ENCODE peak calls at places on chromosomes 1 and 21, in ten cellular contexts. One of them, this sample, is unnamed.
A peak's percentile ranks its signal among the peaks of the same experiment; 100 is the strongest.

GRCh38 chr1:156797212-156797871 is 19.3 kb downstream of the SH2D2A start:
- DNase-seq in GM12865: peak; percentile 69
- DNase-seq in A549: peak; percentile 68
- DNase-seq in pancreas: no peak
- DNase-seq in adrenal gland: peak; percentile 51
- DNase-seq in mammary epithelial cell: peak; percentile 47
- DNase-seq in choroid plexus epithelial cell: peak; percentile 77
- DNase-seq in psoas muscle: no peak
- DNase-seq in epithelial cell of esophagus: peak; percentile 72
- DNase-seq in OCI-LY7: peak; percentile 61
- DNase-seq in this sample: peak; percentile 66

GRCh38 chr1:51518033-51518729 is 885 bp downstream of the EPS15 start:
- DNase-seq in GM12865: peak; percentile 85
- DNase-seq in A549: peak; percentile 40
- DNase-seq in pancreas: peak; percentile 61
- DNase-seq in adrenal gland: peak; percentile 51
- DNase-seq in mammary epithelial cell: peak; percentile 48
- DNase-seq in choroid plexus epithelial cell: peak; percentile 41
- DNase-seq in psoas muscle: peak; percentile 26
- DNase-seq in epithelial cell of esophagus: peak; percentile 49
- DNase-seq in OCI-LY7: peak; percentile 75
- DNase-seq in this sample: peak; percentile 37

GRCh38 chr1:227556288-227556687 is 7.1 kb upstream of the ZNF678 start:
- DNase-seq in GM12865: no peak
- DNase-seq in A549: no peak
- DNase-seq in pancreas: no peak
- DNase-seq in adrenal gland: no peak
- DNase-seq in mammary epithelial cell: no peak
- DNase-seq in choroid plexus epithelial cell: no peak
- DNase-seq in psoas muscle: no peak
- DNase-seq in epithelial cell of esophagus: no peak
- DNase-seq in OCI-LY7: no peak
- DNase-seq in this sample: no peak

GRCh38 chr1:61506231-61506630 is 218.7 kb downstream of the TM2D1 start:
- DNase-seq in GM12865: no peak
- DNase-seq in A549: no peak
- DNase-seq in pancreas: no peak
- DNase-seq in adrenal gland: no peak
- DNase-seq in mammary epithelial cell: no peak
- DNase-seq in choroid plexus epithelial cell: peak; percentile 21
- DNase-seq in psoas muscle: no peak
- DNase-seq in epithelial cell of esophagus: peak; percentile 51
- DNase-seq in OCI-LY7: no peak
- DNase-seq in this sample: no peak

GRCh38 chr1:96472471-96472870 is 249.1 kb upstream of the PTBP2 start:
- DNase-seq in GM12865: no peak
- DNase-seq in A549: no peak
- DNase-seq in pancreas: no peak
- DNase-seq in adrenal gland: no peak
- DNase-seq in mammary epithelial cell: peak; percentile 71
- DNase-seq in choroid plexus epithelial cell: peak; percentile 62
- DNase-seq in psoas muscle: no peak
- DNase-seq in epithelial cell of esophagus: peak; percentile 30
- DNase-seq in OCI-LY7: no peak
- DNase-seq in this sample: no peak

GRCh38 chr1:14598007-14598497 is 433 bp upstream of the KAZN start:
- DNase-seq in GM12865: no peak
- DNase-seq in A549: no peak
- DNase-seq in pancreas: peak; percentile 49
- DNase-seq in adrenal gland: no peak
- DNase-seq in mammary epithelial cell: no peak
- DNase-seq in choroid plexus epithelial cell: no peak
- DNase-seq in psoas muscle: no peak
- DNase-seq in epithelial cell of esophagus: no peak
- DNase-seq in OCI-LY7: no peak
- DNase-seq in this sample: no peak

GRCh38 chr1:166511754-166512153 is 327.5 kb upstream of the POGK start:
- DNase-seq in GM12865: no peak
- DNase-seq in A549: no peak
- DNase-seq in pancreas: no peak
- DNase-seq in adrenal gland: peak; percentile 24
- DNase-seq in mammary epithelial cell: peak; percentile 65
- DNase-seq in choroid plexus epithelial cell: no peak
- DNase-seq in psoas muscle: no peak
- DNase-seq in epithelial cell of esophagus: peak; percentile 69
- DNase-seq in OCI-LY7: no peak
- DNase-seq in this sample: no peak

GRCh38 chr1:42385283-42385682 is 4.7 kb downstream of the RIMKLA start:
- DNase-seq in GM12865: no peak
- DNase-seq in A549: peak; percentile 36
- DNase-seq in pancreas: no peak
- DNase-seq in adrenal gland: no peak
- DNase-seq in mammary epithelial cell: no peak
- DNase-seq in choroid plexus epithelial cell: peak; percentile 48
- DNase-seq in psoas muscle: no peak
- DNase-seq in epithelial cell of esophagus: no peak
- DNase-seq in OCI-LY7: no peak
- DNase-seq in this sample: no peak

GRCh38 chr21:41712201-41712600 is 54.7 kb downstream of the RIPK4 start:
- DNase-seq in GM12865: no peak
- DNase-seq in A549: no peak
- DNase-seq in pancreas: peak; percentile 60
- DNase-seq in adrenal gland: no peak
- DNase-seq in mammary epithelial cell: no peak
- DNase-seq in choroid plexus epithelial cell: no peak
- DNase-seq in psoas muscle: no peak
- DNase-seq in epithelial cell of esophagus: no peak
- DNase-seq in OCI-LY7: no peak
- DNase-seq in this sample: no peak

GRCh38 chr1:79885101-79885500 is 878.6 kb upstream of the ADGRL4 start:
- DNase-seq in GM12865: no peak
- DNase-seq in A549: no peak
- DNase-seq in pancreas: no peak
- DNase-seq in adrenal gland: no peak
- DNase-seq in mammary epithelial cell: peak; percentile 23
- DNase-seq in choroid plexus epithelial cell: no peak
- DNase-seq in psoas muscle: no peak
- DNase-seq in epithelial cell of esophagus: peak; percentile 50
- DNase-seq in OCI-LY7: no peak
- DNase-seq in this sample: no peak

GRCh38 chr1:150152182-150152536 is 2.4 kb downstream of the PLEKHO1 start:
- DNase-seq in GM12865: no peak
- DNase-seq in A549: no peak
- DNase-seq in pancreas: no peak
- DNase-seq in adrenal gland: no peak
- DNase-seq in mammary epithelial cell: no peak
- DNase-seq in choroid plexus epithelial cell: no peak
- DNase-seq in psoas muscle: no peak
- DNase-seq in epithelial cell of esophagus: no peak
- DNase-seq in OCI-LY7: no peak
- DNase-seq in this sample: no peak

GRCh38 chr1:155127105-155127671 is 488 bp upstream of the EFNA1 start:
- DNase-seq in GM12865: no peak
- DNase-seq in A549: peak; percentile 92
- DNase-seq in pancreas: peak; percentile 85
- DNase-seq in adrenal gland: peak; percentile 55
- DNase-seq in mammary epithelial cell: peak; percentile 92
- DNase-seq in choroid plexus epithelial cell: peak; percentile 67
- DNase-seq in psoas muscle: peak; percentile 42
- DNase-seq in epithelial cell of esophagus: peak; percentile 96
- DNase-seq in OCI-LY7: no peak
- DNase-seq in this sample: peak; percentile 61

GRCh38 chr1:10001016-10001665 is 4.1 kb downstream of the RBP7 start:
- DNase-seq in GM12865: no peak
- DNase-seq in A549: no peak
- DNase-seq in pancreas: no peak
- DNase-seq in adrenal gland: no peak
- DNase-seq in mammary epithelial cell: no peak
- DNase-seq in choroid plexus epithelial cell: no peak
- DNase-seq in psoas muscle: no peak
- DNase-seq in epithelial cell of esophagus: no peak
- DNase-seq in OCI-LY7: no peak
- DNase-seq in this sample: no peak

GRCh38 chr1:51313961-51314777 is 16.2 kb downstream of the TTC39A start:
- DNase-seq in GM12865: no peak
- DNase-seq in A549: peak; percentile 53
- DNase-seq in pancreas: no peak
- DNase-seq in adrenal gland: peak; percentile 88
- DNase-seq in mammary epithelial cell: peak; percentile 78
- DNase-seq in choroid plexus epithelial cell: peak; percentile 71
- DNase-seq in psoas muscle: no peak
- DNase-seq in epithelial cell of esophagus: peak; percentile 93
- DNase-seq in OCI-LY7: no peak
- DNase-seq in this sample: no peak

GRCh38 chr1:113931456-113931855 is 2.3 kb downstream of the HIPK1 start:
- DNase-seq in GM12865: no peak
- DNase-seq in A549: no peak
- DNase-seq in pancreas: no peak
- DNase-seq in adrenal gland: no peak
- DNase-seq in mammary epithelial cell: no peak
- DNase-seq in choroid plexus epithelial cell: peak; percentile 84
- DNase-seq in psoas muscle: no peak
- DNase-seq in epithelial cell of esophagus: peak; percentile 47
- DNase-seq in OCI-LY7: no peak
- DNase-seq in this sample: no peak

GRCh38 chr1:196738730-196739129 is 35.9 kb upstream of the CFHR3 start:
- DNase-seq in GM12865: no peak
- DNase-seq in A549: no peak
- DNase-seq in pancreas: no peak
- DNase-seq in adrenal gland: no peak
- DNase-seq in mammary epithelial cell: no peak
- DNase-seq in choroid plexus epithelial cell: no peak
- DNase-seq in psoas muscle: no peak
- DNase-seq in epithelial cell of esophagus: no peak
- DNase-seq in OCI-LY7: no peak
- DNase-seq in this sample: no peak

GRCh38 chr1:21297975-21298374 is 7.7 kb upstream of the ECE1 start:
- DNase-seq in GM12865: no peak
- DNase-seq in A549: no peak
- DNase-seq in pancreas: peak; percentile 23
- DNase-seq in adrenal gland: peak; percentile 70
- DNase-seq in mammary epithelial cell: no peak
- DNase-seq in choroid plexus epithelial cell: peak; percentile 64
- DNase-seq in psoas muscle: peak; percentile 71
- DNase-seq in epithelial cell of esophagus: peak; percentile 23
- DNase-seq in OCI-LY7: no peak
- DNase-seq in this sample: no peak

GRCh38 chr1:87816646-87817045 is 488.0 kb downstream of the LMO4 start:
- DNase-seq in GM12865: no peak
- DNase-seq in A549: no peak
- DNase-seq in pancreas: no peak
- DNase-seq in adrenal gland: no peak
- DNase-seq in mammary epithelial cell: no peak
- DNase-seq in choroid plexus epithelial cell: no peak
- DNase-seq in psoas muscle: no peak
- DNase-seq in epithelial cell of esophagus: no peak
- DNase-seq in OCI-LY7: no peak
- DNase-seq in this sample: no peak

GRCh38 chr1:24426738-24427468 is 11.3 kb downstream of the NIPAL3 start:
- DNase-seq in GM12865: no peak
- DNase-seq in A549: no peak
- DNase-seq in pancreas: no peak
- DNase-seq in adrenal gland: no peak
- DNase-seq in mammary epithelial cell: no peak
- DNase-seq in choroid plexus epithelial cell: no peak
- DNase-seq in psoas muscle: no peak
- DNase-seq in epithelial cell of esophagus: no peak
- DNase-seq in OCI-LY7: no peak
- DNase-seq in this sample: no peak

DNA sequence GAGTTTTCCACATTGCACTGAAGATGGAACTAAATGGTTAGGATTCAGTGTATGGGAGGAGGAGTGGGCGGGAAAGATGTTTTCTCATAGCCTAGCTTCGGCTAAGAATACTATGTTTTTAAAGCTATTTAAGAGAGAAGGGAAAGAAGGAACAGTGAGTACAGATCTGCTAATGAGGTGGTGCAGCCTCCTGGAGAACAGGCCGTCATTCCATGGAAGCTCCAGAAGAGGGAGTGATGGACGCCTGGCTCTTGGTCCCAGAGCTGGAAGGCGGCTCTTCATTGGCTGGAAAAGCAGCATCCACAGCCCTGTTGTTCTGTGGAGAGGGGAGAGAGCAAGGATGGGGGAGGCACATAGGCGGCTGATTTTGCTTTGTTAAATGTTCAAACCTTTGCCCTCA is 6.9 kb downstream of the CAMK1G start:
- DNase-seq in GM12865: no peak
- DNase-seq in A549: peak; percentile 43
- DNase-seq in pancreas: no peak
- DNase-seq in adrenal gland: peak; percentile 27
- DNase-seq in mammary epithelial cell: no peak
- DNase-seq in choroid plexus epithelial cell: peak; percentile 62
- DNase-seq in psoas muscle: no peak
- DNase-seq in epithelial cell of esophagus: peak; percentile 39
- DNase-seq in OCI-LY7: no peak
- DNase-seq in this sample: no peak
- TF ChIP-seq CTCF in GM12865: no peak
- TF ChIP-seq CTCF in A549: no peak
- TF ChIP-seq CTCF in pancreas: peak; percentile 10
- TF ChIP-seq CTCF in adrenal gland: no peak
- TF ChIP-seq CTCF in mammary epithelial cell: peak; percentile 56
- TF ChIP-seq CTCF in choroid plexus epithelial cell: peak; percentile 74
- TF ChIP-seq CTCF in psoas muscle: no peak
- TF ChIP-seq CTCF in epithelial cell of esophagus: peak; percentile 47
- TF ChIP-seq CTCF in OCI-LY7: no peak
- TF ChIP-seq CTCF in this sample: no peak

GRCh38 chr21:31872452-31873274 is at the start of gene HUNK:
- DNase-seq in GM12865: peak; percentile 3
- DNase-seq in A549: peak; percentile 28
- DNase-seq in pancreas: peak; percentile 88
- DNase-seq in adrenal gland: no peak
- DNase-seq in mammary epithelial cell: peak; percentile 34
- DNase-seq in choroid plexus epithelial cell: peak; percentile 28
- DNase-seq in psoas muscle: peak; percentile 34
- DNase-seq in epithelial cell of esophagus: peak; percentile 22
- DNase-seq in OCI-LY7: peak; percentile 29
- DNase-seq in this sample: no peak
- H3K4me3 ChIP-seq in GM12865: no peak within 1 kb of the TSS
- H3K4me3 ChIP-seq in A549: peak within 1 kb of the TSS; percentile 74
- H3K4me3 ChIP-seq in pancreas: peak within 1 kb of the TSS; percentile 60
- H3K4me3 ChIP-seq in adrenal gland: no peak within 1 kb of the TSS
- H3K4me3 ChIP-seq in mammary epithelial cell: peak within 1 kb of the TSS; percentile 20
- H3K4me3 ChIP-seq in choroid plexus epithelial cell: peak within 1 kb of the TSS; percentile 34
- H3K4me3 ChIP-seq in psoas muscle: peak within 1 kb of the TSS; percentile 67
- H3K4me3 ChIP-seq in epithelial cell of esophagus: peak within 1 kb of the TSS; percentile 26
- H3K4me3 ChIP-seq in OCI-LY7: peak within 1 kb of the TSS; percentile 61
- H3K4me3 ChIP-seq in this sample: peak within 1 kb of the TSS; percentile 60

GRCh38 chr1:168452329-168452728 is 91.5 kb downstream of the XCL2 start:
- DNase-seq in GM12865: no peak
- DNase-seq in A549: peak; percentile 29
- DNase-seq in pancreas: no peak
- DNase-seq in adrenal gland: no peak
- DNase-seq in mammary epithelial cell: no peak
- DNase-seq in choroid plexus epithelial cell: no peak
- DNase-seq in psoas muscle: no peak
- DNase-seq in epithelial cell of esophagus: no peak
- DNase-seq in OCI-LY7: no peak
- DNase-seq in this sample: no peak
- TF ChIP-seq CTCF in GM12865: peak; percentile 37
- TF ChIP-seq CTCF in A549: peak; percentile 33
- TF ChIP-seq CTCF in pancreas: no peak
- TF ChIP-seq CTCF in adrenal gland: no peak
- TF ChIP-seq CTCF in mammary epithelial cell: peak; percentile 34
- TF ChIP-seq CTCF in choroid plexus epithelial cell: peak; percentile 34
- TF ChIP-seq CTCF in psoas muscle: no peak
- TF ChIP-seq CTCF in epithelial cell of esophagus: no peak
- TF ChIP-seq CTCF in OCI-LY7: peak; percentile 59
- TF ChIP-seq CTCF in this sample: no peak

GRCh38 chr21:16587671-16588379 is 858.0 kb downstream of the USP25 start:
- DNase-seq in GM12865: no peak
- DNase-seq in A549: no peak
- DNase-seq in pancreas: no peak
- DNase-seq in adrenal gland: peak; percentile 55
- DNase-seq in mammary epithelial cell: peak; percentile 70
- DNase-seq in choroid plexus epithelial cell: peak; percentile 88
- DNase-seq in psoas muscle: no peak
- DNase-seq in epithelial cell of esophagus: peak; percentile 84
- DNase-seq in OCI-LY7: no peak
- DNase-seq in this sample: peak; percentile 47
- H3K4me3 ChIP-seq in GM12865: no peak overlapping the region
- H3K4me3 ChIP-seq in A549: peak overlapping the region; percentile 52
- H3K4me3 ChIP-seq in pancreas: no peak overlapping the region
- H3K4me3 ChIP-seq in adrenal gland: no peak overlapping the region
- H3K4me3 ChIP-seq in mammary epithelial cell: peak overlapping the region; percentile 48
- H3K4me3 ChIP-seq in choroid plexus epithelial cell: peak overlapping the region; percentile 51
- H3K4me3 ChIP-seq in psoas muscle: peak overlapping the region; percentile 64
- H3K4me3 ChIP-seq in epithelial cell of esophagus: peak overlapping the region; percentile 46
- H3K4me3 ChIP-seq in OCI-LY7: no peak overlapping the region
- H3K4me3 ChIP-seq in this sample: no peak overlapping the region